ENCODE peak calls at places on chromosomes 12 and 14, in ten cellular contexts. One of them, this sample, is unnamed.

GRCh38 chr14:59215353-59215752 is 26.9 kb downstream of the DAAM1 start:
- DNase-seq in RWPE1: no peak
- DNase-seq in astrocyte: peak; percentile 66
- DNase-seq in mesothelial cell of epicardium: no peak
- DNase-seq in psoas muscle: peak; percentile 64
- DNase-seq in fibroblast of the aortic adventitia: peak; percentile 90
- DNase-seq in endothelial cell: no peak
- DNase-seq in CD8-positive, alpha-beta T cell: no peak
- DNase-seq in PC-9: no peak
- DNase-seq in Caco-2: no peak
- DNase-seq in this sample: no peak

GRCh38 chr12:115998119-115998633 is 279.3 kb downstream of the MED13L start:
- DNase-seq in Caco-2: no peak
- DNase-seq in PC-9: no peak
- DNase-seq in astrocyte: peak; percentile 29
- DNase-seq in psoas muscle: no peak
- DNase-seq in fibroblast of the aortic adventitia: peak; percentile 81
- DNase-seq in mesothelial cell of epicardium: no peak
- DNase-seq in CD8-positive, alpha-beta T cell: no peak
- DNase-seq in endothelial cell: peak; percentile 24
- DNase-seq in RWPE1: peak; percentile 35
- DNase-seq in this sample: peak; percentile 49

GRCh38 chr14:67483599-67484270 is 4.8 kb downstream of the TMEM229B start:
- DNase-seq in fibroblast of the aortic adventitia: no peak
- DNase-seq in astrocyte: no peak
- DNase-seq in Caco-2: no peak
- DNase-seq in RWPE1: no peak
- DNase-seq in PC-9: no peak
- DNase-seq in psoas muscle: no peak
- DNase-seq in endothelial cell: no peak
- DNase-seq in CD8-positive, alpha-beta T cell: no peak
- DNase-seq in mesothelial cell of epicardium: no peak
- DNase-seq in this sample: peak; percentile 52

GRCh38 chr12:107607464-107608392 is 77.9 kb upstream of the PWP1 start:
- DNase-seq in Caco-2: peak; percentile 81
- DNase-seq in fibroblast of the aortic adventitia: peak; percentile 81
- DNase-seq in PC-9: peak; percentile 57
- DNase-seq in RWPE1: peak; percentile 76
- DNase-seq in mesothelial cell of epicardium: peak; percentile 73
- DNase-seq in psoas muscle: peak; percentile 73
- DNase-seq in CD8-positive, alpha-beta T cell: peak; percentile 71
- DNase-seq in astrocyte: peak; percentile 29
- DNase-seq in endothelial cell: peak; percentile 84
- DNase-seq in this sample: peak; percentile 80

GRCh38 chr12:129961111-129961510 is 57.3 kb upstream of the TMEM132D start:
- DNase-seq in Caco-2: no peak
- DNase-seq in RWPE1: peak; percentile 32
- DNase-seq in CD8-positive, alpha-beta T cell: no peak
- DNase-seq in astrocyte: peak; percentile 2
- DNase-seq in fibroblast of the aortic adventitia: no peak
- DNase-seq in psoas muscle: no peak
- DNase-seq in endothelial cell: no peak
- DNase-seq in PC-9: no peak
- DNase-seq in mesothelial cell of epicardium: no peak
- DNase-seq in this sample: no peak

GRCh38 chr14:104749111-104749649 is 3.8 kb upstream of the SIVA1 start:
- DNase-seq in mesothelial cell of epicardium: no peak
- DNase-seq in PC-9: peak; percentile 53
- DNase-seq in endothelial cell: no peak
- DNase-seq in astrocyte: peak; percentile 14
- DNase-seq in RWPE1: peak; percentile 55
- DNase-seq in fibroblast of the aortic adventitia: peak; percentile 61
- DNase-seq in Caco-2: peak; percentile 84
- DNase-seq in CD8-positive, alpha-beta T cell: no peak
- DNase-seq in psoas muscle: no peak
- DNase-seq in this sample: no peak

GRCh38 chr12:44286821-44287220 is 450.9 kb downstream of the TMEM117 start:
- DNase-seq in endothelial cell: no peak
- DNase-seq in mesothelial cell of epicardium: no peak
- DNase-seq in CD8-positive, alpha-beta T cell: no peak
- DNase-seq in PC-9: no peak
- DNase-seq in astrocyte: no peak
- DNase-seq in psoas muscle: no peak
- DNase-seq in Caco-2: no peak
- DNase-seq in fibroblast of the aortic adventitia: no peak
- DNase-seq in RWPE1: no peak
- DNase-seq in this sample: no peak

GRCh38 chr14:21257395-21258193 is 11.6 kb downstream of the HNRNPC start:
- DNase-seq in PC-9: no peak
- DNase-seq in RWPE1: no peak
- DNase-seq in astrocyte: no peak
- DNase-seq in Caco-2: no peak
- DNase-seq in endothelial cell: no peak
- DNase-seq in fibroblast of the aortic adventitia: no peak
- DNase-seq in mesothelial cell of epicardium: no peak
- DNase-seq in CD8-positive, alpha-beta T cell: no peak
- DNase-seq in psoas muscle: no peak
- DNase-seq in this sample: no peak

GRCh38 chr12:114917307-114917706 is 233.3 kb upstream of the TBX3 start:
- DNase-seq in psoas muscle: no peak
- DNase-seq in endothelial cell: no peak
- DNase-seq in Caco-2: no peak
- DNase-seq in RWPE1: no peak
- DNase-seq in astrocyte: no peak
- DNase-seq in fibroblast of the aortic adventitia: no peak
- DNase-seq in mesothelial cell of epicardium: no peak
- DNase-seq in PC-9: no peak
- DNase-seq in CD8-positive, alpha-beta T cell: no peak
- DNase-seq in this sample: no peak

GRCh38 chr12:114917953-114918352 is 234.0 kb upstream of the TBX3 start:
- DNase-seq in endothelial cell: no peak
- DNase-seq in CD8-positive, alpha-beta T cell: no peak
- DNase-seq in PC-9: no peak
- DNase-seq in psoas muscle: no peak
- DNase-seq in mesothelial cell of epicardium: no peak
- DNase-seq in fibroblast of the aortic adventitia: no peak
- DNase-seq in RWPE1: no peak
- DNase-seq in Caco-2: no peak
- DNase-seq in astrocyte: no peak
- DNase-seq in this sample: no peak

GRCh38 chr12:114919479-114919878 is 235.5 kb upstream of the TBX3 start:
- DNase-seq in psoas muscle: no peak
- DNase-seq in mesothelial cell of epicardium: no peak
- DNase-seq in Caco-2: peak; percentile 49
- DNase-seq in RWPE1: no peak
- DNase-seq in endothelial cell: no peak
- DNase-seq in PC-9: no peak
- DNase-seq in astrocyte: no peak
- DNase-seq in fibroblast of the aortic adventitia: no peak
- DNase-seq in CD8-positive, alpha-beta T cell: no peak
- DNase-seq in this sample: no peak

GRCh38 chr12:114916531-114916930 is 232.6 kb upstream of the TBX3 start:
- DNase-seq in Caco-2: no peak
- DNase-seq in CD8-positive, alpha-beta T cell: no peak
- DNase-seq in psoas muscle: no peak
- DNase-seq in astrocyte: peak; percentile 11
- DNase-seq in fibroblast of the aortic adventitia: no peak
- DNase-seq in endothelial cell: no peak
- DNase-seq in mesothelial cell of epicardium: no peak
- DNase-seq in RWPE1: no peak
- DNase-seq in PC-9: no peak
- DNase-seq in this sample: no peak

DNA sequence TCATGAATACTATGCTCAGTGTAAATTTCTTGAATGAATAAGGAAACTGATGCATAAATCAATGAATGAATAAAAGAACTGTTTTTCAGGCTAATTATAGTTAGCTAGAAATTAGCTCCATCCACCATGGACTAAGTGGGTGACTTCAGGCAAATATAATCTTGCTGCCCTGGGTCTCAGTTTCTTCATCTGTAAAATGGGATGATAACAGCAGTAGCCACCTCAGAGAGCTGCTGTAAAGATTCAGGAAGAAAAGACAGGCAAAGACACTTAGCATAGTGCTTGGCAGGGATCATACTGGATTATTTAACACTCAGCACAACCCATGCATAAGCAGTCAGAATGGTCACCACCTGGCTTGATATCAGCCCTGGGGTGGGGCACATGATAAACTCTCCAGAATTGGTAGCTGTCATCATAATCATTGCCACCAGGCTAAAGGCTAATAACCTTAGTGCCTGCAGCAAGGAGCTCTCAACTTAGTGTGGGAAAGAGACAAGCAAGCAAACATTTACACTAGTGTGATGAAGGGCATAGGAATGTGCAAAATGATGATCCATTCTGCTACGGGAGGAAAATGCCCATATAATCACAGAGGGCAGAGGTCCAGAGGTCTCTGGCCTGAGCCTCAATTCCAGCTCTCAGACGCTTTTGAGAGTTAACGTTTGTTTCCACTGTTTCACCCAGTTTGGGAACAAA is 234.7 kb upstream of the TBX3 start:
- DNase-seq in Caco-2: peak; percentile 79
- DNase-seq in psoas muscle: no peak
- DNase-seq in endothelial cell: no peak
- DNase-seq in RWPE1: peak; percentile 49
- DNase-seq in fibroblast of the aortic adventitia: peak; percentile 45
- DNase-seq in mesothelial cell of epicardium: no peak
- DNase-seq in CD8-positive, alpha-beta T cell: no peak
- DNase-seq in PC-9: peak; percentile 88
- DNase-seq in astrocyte: peak; percentile 52
- DNase-seq in this sample: no peak
- TF ChIP-seq CTCF in Caco-2: no peak
- TF ChIP-seq CTCF in psoas muscle: no peak
- TF ChIP-seq CTCF in endothelial cell: no peak
- TF ChIP-seq CTCF in RWPE1: no peak
- TF ChIP-seq CTCF in fibroblast of the aortic adventitia: no peak
- TF ChIP-seq CTCF in mesothelial cell of epicardium: no peak
- TF ChIP-seq CTCF in CD8-positive, alpha-beta T cell: no peak
- TF ChIP-seq CTCF in PC-9: no peak
- TF ChIP-seq CTCF in astrocyte: no peak
- TF ChIP-seq CTCF in this sample: no peak

GRCh38 chr12:47838286-47838931 is 18.7 kb upstream of the HDAC7 start:
- DNase-seq in PC-9: no peak
- DNase-seq in mesothelial cell of epicardium: no peak
- DNase-seq in RWPE1: no peak
- DNase-seq in CD8-positive, alpha-beta T cell: no peak
- DNase-seq in fibroblast of the aortic adventitia: peak; percentile 58
- DNase-seq in astrocyte: no peak
- DNase-seq in Caco-2: no peak
- DNase-seq in endothelial cell: peak; percentile 43
- DNase-seq in psoas muscle: no peak
- DNase-seq in this sample: no peak
- TF ChIP-seq CTCF in PC-9: peak; percentile 68
- TF ChIP-seq CTCF in mesothelial cell of epicardium: peak; percentile 10
- TF ChIP-seq CTCF in RWPE1: peak; percentile 35
- TF ChIP-seq CTCF in CD8-positive, alpha-beta T cell: peak; percentile 43
- TF ChIP-seq CTCF in fibroblast of the aortic adventitia: peak; percentile 55
- TF ChIP-seq CTCF in astrocyte: peak; percentile 36
- TF ChIP-seq CTCF in Caco-2: peak; percentile 84
- TF ChIP-seq CTCF in endothelial cell: peak; percentile 48
- TF ChIP-seq CTCF in psoas muscle: peak; percentile 62
- TF ChIP-seq CTCF in this sample: peak; percentile 39

GRCh38 chr14:22838631-22839041 is 2.3 kb downstream of the MMP14 start:
- DNase-seq in astrocyte: peak; percentile 84
- DNase-seq in Caco-2: no peak
- DNase-seq in CD8-positive, alpha-beta T cell: no peak
- DNase-seq in fibroblast of the aortic adventitia: peak; percentile 65
- DNase-seq in mesothelial cell of epicardium: no peak
- DNase-seq in endothelial cell: no peak
- DNase-seq in PC-9: no peak
- DNase-seq in psoas muscle: no peak
- DNase-seq in RWPE1: no peak
- DNase-seq in this sample: no peak

GRCh38 chr14:22837059-22837749 is 819 bp downstream of the MMP14 start:
- DNase-seq in Caco-2: peak; percentile 60
- DNase-seq in mesothelial cell of epicardium: no peak
- DNase-seq in PC-9: no peak
- DNase-seq in RWPE1: no peak
- DNase-seq in endothelial cell: no peak
- DNase-seq in astrocyte: no peak
- DNase-seq in CD8-positive, alpha-beta T cell: no peak
- DNase-seq in psoas muscle: no peak
- DNase-seq in fibroblast of the aortic adventitia: peak; percentile 68
- DNase-seq in this sample: no peak

GRCh38 chr14:22837750-22838538 is 1.6 kb downstream of the MMP14 start:
- DNase-seq in mesothelial cell of epicardium: no peak
- DNase-seq in astrocyte: peak; percentile 41
- DNase-seq in endothelial cell: no peak
- DNase-seq in fibroblast of the aortic adventitia: peak; percentile 74
- DNase-seq in CD8-positive, alpha-beta T cell: no peak
- DNase-seq in psoas muscle: peak; percentile 77
- DNase-seq in RWPE1: peak; percentile 69
- DNase-seq in PC-9: no peak
- DNase-seq in Caco-2: no peak
- DNase-seq in this sample: peak; percentile 34

GRCh38 chr14:22835505-22835904 is 880 bp upstream of the MMP14 start:
- DNase-seq in PC-9: no peak
- DNase-seq in RWPE1: no peak
- DNase-seq in endothelial cell: no peak
- DNase-seq in astrocyte: no peak
- DNase-seq in mesothelial cell of epicardium: no peak
- DNase-seq in fibroblast of the aortic adventitia: no peak
- DNase-seq in Caco-2: no peak
- DNase-seq in psoas muscle: no peak
- DNase-seq in CD8-positive, alpha-beta T cell: no peak
- DNase-seq in this sample: no peak

GRCh38 chr14:22836301-22837058 is at the start of gene MMP14:
- DNase-seq in Caco-2: peak; percentile 77
- DNase-seq in RWPE1: peak; percentile 59
- DNase-seq in PC-9: no peak
- DNase-seq in psoas muscle: peak; percentile 77
- DNase-seq in fibroblast of the aortic adventitia: peak; percentile 91
- DNase-seq in astrocyte: peak; percentile 81
- DNase-seq in endothelial cell: peak; percentile 56
- DNase-seq in mesothelial cell of epicardium: no peak
- DNase-seq in CD8-positive, alpha-beta T cell: no peak
- DNase-seq in this sample: no peak
- TF ChIP-seq CTCF in Caco-2: peak; percentile 50
- TF ChIP-seq CTCF in RWPE1: no peak
- TF ChIP-seq CTCF in PC-9: no peak
- TF ChIP-seq CTCF in psoas muscle: no peak
- TF ChIP-seq CTCF in fibroblast of the aortic adventitia: peak; percentile 63
- TF ChIP-seq CTCF in astrocyte: peak; percentile 33
- TF ChIP-seq CTCF in endothelial cell: no peak
- TF ChIP-seq CTCF in mesothelial cell of epicardium: no peak
- TF ChIP-seq CTCF in CD8-positive, alpha-beta T cell: no peak
- TF ChIP-seq CTCF in this sample: no peak

GRCh38 chr14:63487724-63488123 is 55.5 kb downstream of the PPP2R5E start:
- DNase-seq in CD8-positive, alpha-beta T cell: no peak
- DNase-seq in fibroblast of the aortic adventitia: no peak
- DNase-seq in RWPE1: no peak
- DNase-seq in mesothelial cell of epicardium: no peak
- DNase-seq in PC-9: no peak
- DNase-seq in endothelial cell: no peak
- DNase-seq in astrocyte: no peak
- DNase-seq in Caco-2: no peak
- DNase-seq in psoas muscle: no peak
- DNase-seq in this sample: no peak

GRCh38 chr14:63492391-63492790 is 50.8 kb downstream of the PPP2R5E start:
- DNase-seq in mesothelial cell of epicardium: no peak
- DNase-seq in CD8-positive, alpha-beta T cell: no peak
- DNase-seq in endothelial cell: no peak
- DNase-seq in Caco-2: no peak
- DNase-seq in PC-9: peak; percentile 67
- DNase-seq in RWPE1: peak; percentile 88
- DNase-seq in fibroblast of the aortic adventitia: peak; percentile 71
- DNase-seq in psoas muscle: no peak
- DNase-seq in astrocyte: peak; percentile 85
- DNase-seq in this sample: no peak

GRCh38 chr14:63496837-63497400 is 46.3 kb downstream of the PPP2R5E start:
- DNase-seq in PC-9: no peak
- DNase-seq in CD8-positive, alpha-beta T cell: no peak
- DNase-seq in psoas muscle: no peak
- DNase-seq in RWPE1: no peak
- DNase-seq in endothelial cell: no peak
- DNase-seq in Caco-2: no peak
- DNase-seq in astrocyte: no peak
- DNase-seq in mesothelial cell of epicardium: no peak
- DNase-seq in fibroblast of the aortic adventitia: no peak
- DNase-seq in this sample: no peak

GRCh38 chr14:63493246-63493645 is 49.9 kb downstream of the PPP2R5E start:
- DNase-seq in RWPE1: no peak
- DNase-seq in CD8-positive, alpha-beta T cell: no peak
- DNase-seq in psoas muscle: no peak
- DNase-seq in Caco-2: no peak
- DNase-seq in astrocyte: peak; percentile 33
- DNase-seq in mesothelial cell of epicardium: no peak
- DNase-seq in endothelial cell: no peak
- DNase-seq in fibroblast of the aortic adventitia: no peak
- DNase-seq in PC-9: no peak
- DNase-seq in this sample: peak; percentile 41
- TF ChIP-seq CTCF in RWPE1: no peak
- TF ChIP-seq CTCF in CD8-positive, alpha-beta T cell: no peak
- TF ChIP-seq CTCF in psoas muscle: no peak
- TF ChIP-seq CTCF in Caco-2: no peak
- TF ChIP-seq CTCF in astrocyte: no peak
- TF ChIP-seq CTCF in mesothelial cell of epicardium: no peak
- TF ChIP-seq CTCF in endothelial cell: no peak
- TF ChIP-seq CTCF in fibroblast of the aortic adventitia: no peak
- TF ChIP-seq CTCF in PC-9: no peak
- TF ChIP-seq CTCF in this sample: no peak

This sample was measured in GM13976.